ENCODE peak calls at places on chromosomes 1 and 21, in five cellular contexts. K is A549, Q is H1, J is K562, C is HepG2. O is an unnamed sample.
A peak's percentile ranks its signal among the peaks of the same experiment; 100 is the strongest.

GRCh38 chr1:165911609-165912281 is 84.3 kb downstream of the UCK2 start:
- DNase-seq in C (no peak), K (no peak), J (no peak), Q (no peak), O (no peak)

GRCh38 chr1:2971609-2972008 is 49.7 kb upstream of the ACTRT2 start:
- DNase-seq in K (no peak), J (no peak), C (no peak), Q (no peak), O (no peak)

GRCh38 chr1:29113407-29114117 is 10.1 kb downstream of the TMEM200B start:
- DNase-seq in Q (no peak), K (no peak), J (no peak), C (no peak), O (no peak)

GRCh38 chr21:45447821-45448220 is 42.9 kb downstream of the COL18A1 start:
- DNase-seq in K (no peak), Q (no peak), J (no peak), C (no peak), O (no peak)

GRCh38 chr1:226638001-226638601 is 89.5 kb downstream of the STUM start:
- DNase-seq in C (no peak), J (no peak), Q (no peak), K (no peak), O (no peak)

GRCh38 chr1:9413877-9414213 is 121.2 kb downstream of the SPSB1 start:
- DNase-seq in K (no peak), Q (no peak), J (no peak), C (no peak), O (peak; percentile 76)

GRCh38 chr21:38140192-38140905 is 116.4 kb upstream of the KCNJ15 start:
- DNase-seq in Q (no peak), J (no peak), K (peak; percentile 92), C (no peak), O (peak; percentile 34)

GRCh38 chr21:24895885-24896734 is 711.2 kb downstream of the MRPL39 start:
- DNase-seq in K (no peak), J (no peak), Q (no peak), C (no peak), O (no peak)

GRCh38 chr1:156845055-156845952 is 13.6 kb downstream of the INSRR start:
- DNase-seq in Q (no peak), K (no peak), J (peak; percentile 86), C (no peak), O (no peak)

GRCh38 chr1:20701446-20701845 is 16.4 kb downstream of the KIF17 start:
- DNase-seq in K (no peak), C (no peak), J (no peak), Q (no peak), O (no peak)

GRCh38 chr1:39470040-39470439 is 21.4 kb upstream of the BMP8A start:
- DNase-seq in Q (no peak), K (no peak), C (no peak), J (no peak), O (no peak)

GRCh38 chr1:44721521-44722361 is 9.2 kb downstream of the RNU5D-1 start:
- DNase-seq in C (peak; percentile 95), Q (no peak), J (peak; percentile 92), K (peak; percentile 95), O (no peak)
- TF ChIP-seq POLR2A in C (peak; percentile 100), Q (peak; percentile 100), J (peak; percentile 100), K (peak; percentile 100), O (peak; percentile 99)

DNA sequence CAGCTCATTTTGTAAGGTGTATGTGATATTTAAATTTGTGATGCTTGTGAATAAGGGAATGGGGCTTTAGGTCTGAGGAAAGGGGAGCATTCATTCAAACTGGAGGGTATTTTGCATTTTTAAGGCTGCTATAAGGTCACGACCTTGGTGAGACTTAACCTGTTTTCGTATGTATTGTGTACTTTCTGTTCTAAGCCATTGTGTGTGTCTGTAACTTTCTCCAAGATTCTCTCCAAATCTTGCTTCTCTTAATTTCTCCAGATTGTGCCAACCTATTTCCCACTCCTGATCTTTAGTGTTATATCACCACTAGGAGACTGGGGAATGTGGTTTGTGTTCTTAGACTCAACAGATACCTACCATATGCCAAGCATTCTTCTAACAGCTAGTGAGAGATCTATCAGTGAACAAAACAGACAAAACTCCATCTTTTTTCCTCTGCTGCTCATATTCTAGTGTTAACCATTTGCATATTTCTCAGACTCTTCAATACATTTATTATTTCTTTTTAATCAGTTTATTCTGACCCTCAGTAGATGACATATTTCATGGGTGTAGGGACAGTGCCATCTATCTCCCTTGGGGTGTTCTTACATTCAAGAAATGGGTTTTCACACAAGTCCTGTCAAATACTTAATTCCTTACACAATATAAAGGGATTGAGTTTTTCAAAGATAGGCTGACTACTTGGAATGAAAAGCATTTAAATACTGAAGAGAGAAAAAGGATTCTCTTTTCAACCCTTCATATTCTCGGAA is 27.5 kb downstream of the ATP1B1 start:
- DNase-seq in J (no peak), C (no peak), Q (no peak), K (peak; percentile 37), O (no peak)
- TF ChIP-seq JUN in J (no peak), C (no peak), Q (no peak), K (no peak), O (no peak)

GRCh38 chr1:152756872-152757271 is 953 bp upstream of the KPRP start:
- DNase-seq in C (no peak), Q (no peak), K (no peak), J (no peak), O (no peak)
- H3K9me3 ChIP-seq in C (no peaks in the 10 kb centered on the region), Q (peaks cover 88% of the 10 kb centered on the region), K (no peaks in the 10 kb centered on the region), J (no peaks in the 10 kb centered on the region), O (no peaks in the 10 kb centered on the region)

GRCh38 chr1:201946224-201946908 is at the start of gene LMOD1:
- DNase-seq in J (peak; percentile 65), K (no peak), C (peak; percentile 52), Q (peak; percentile 74), O (peak; percentile 83)
- TF ChIP-seq POLR2A in J (peak; percentile 37), K (no peak), C (no peak), Q (no peak), O (no peak)

GRCh38 chr1:177645491-177645890 is 324.4 kb downstream of the SEC16B start:
- DNase-seq in Q (no peak), J (no peak), C (no peak), K (no peak), O (no peak)
- TF ChIP-seq JUN in Q (no peak), J (no peak), C (no peak), K (no peak), O (no peak)

GRCh38 chr21:34166468-34166867 is 93.1 kb downstream of the MRPS6 start:
- DNase-seq in K (peak; percentile 4), J (no peak), C (no peak), Q (no peak), O (no peak)
- H3K9me3 ChIP-seq in K (peaks cover 21% of the 10 kb centered on the region), J (peaks cover 17% of the 10 kb centered on the region), C (peaks cover 47% of the 10 kb centered on the region), Q (peaks cover 43% of the 10 kb centered on the region), O (peaks cover 4% of the 10 kb centered on the region)

DNA sequence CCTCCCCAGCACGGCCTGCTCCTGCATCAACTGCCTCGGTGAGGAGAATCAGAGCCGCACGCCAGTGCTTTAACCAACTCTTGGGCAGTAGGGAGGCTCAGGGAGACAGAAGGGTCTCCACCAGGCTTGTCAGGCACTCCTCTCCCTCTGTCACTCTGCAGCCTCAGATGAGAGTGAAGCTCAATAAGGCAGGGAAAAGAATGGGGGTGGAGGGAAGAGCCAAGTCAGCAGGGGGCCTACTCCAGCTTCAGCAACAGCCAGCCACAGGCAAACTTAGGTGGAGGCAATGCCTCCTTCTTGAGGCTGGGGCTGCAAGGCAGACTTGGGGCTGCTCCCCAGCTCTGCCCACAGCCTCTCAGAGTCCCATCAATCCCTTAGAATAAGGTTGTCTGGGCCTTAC is 51.8 kb upstream of the A3GALT2 start:
- DNase-seq in K (no peak), Q (no peak), C (no peak), J (no peak), O (no peak)
- TF ChIP-seq POLR2A in K (no peak), Q (no peak), C (no peak), J (no peak), O (no peak)

GRCh38 chr1:10424034-10424433 is 6.2 kb upstream of the CENPS start:
- DNase-seq in Q (no peak), J (no peak), C (no peak), K (peak; percentile 77), O (no peak)

GRCh38 chr1:10415211-10415930 is 14.9 kb upstream of the CENPS start:
- DNase-seq in C (peak; percentile 24), K (peak; percentile 96), Q (no peak), J (peak; percentile 72), O (peak; percentile 84)

GRCh38 chr1:10424651-10425050 is 5.6 kb upstream of the CENPS start:
- DNase-seq in J (no peak), K (no peak), C (no peak), Q (no peak), O (no peak)

GRCh38 chr1:10421637-10422036 is 8.6 kb upstream of the CENPS start:
- DNase-seq in K (no peak), Q (no peak), J (no peak), C (no peak), O (no peak)

DNA sequence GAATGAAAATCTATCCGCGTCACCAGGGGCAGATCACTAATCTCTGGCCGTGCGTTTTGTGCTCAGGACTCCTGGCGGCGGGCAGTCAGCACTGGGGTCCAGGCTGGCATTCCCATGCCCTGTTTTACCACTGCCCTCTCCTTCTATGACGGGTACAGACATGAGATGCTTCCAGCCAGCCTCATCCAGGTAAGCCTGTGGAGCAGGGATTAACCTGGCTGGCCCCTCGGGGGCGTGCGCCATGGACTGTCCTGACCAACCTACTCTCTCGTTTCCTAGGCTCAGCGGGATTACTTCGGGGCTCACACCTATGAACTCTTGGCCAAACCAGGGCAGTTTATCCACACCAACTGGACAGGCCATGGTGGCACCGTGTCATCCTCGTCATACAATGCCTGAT is 10.9 kb upstream of the CENPS start:
- DNase-seq in K (no peak), J (no peak), C (no peak), Q (no peak), O (no peak)
- TF ChIP-seq JUN in K (no peak), J (no peak), C (no peak), Q (no peak), O (no peak)

GRCh38 chr1:247165674-247166073 is 6.1 kb downstream of the ZNF124 start:
- DNase-seq in K (no peak), Q (no peak), J (no peak), C (no peak), O (no peak)

DNA sequence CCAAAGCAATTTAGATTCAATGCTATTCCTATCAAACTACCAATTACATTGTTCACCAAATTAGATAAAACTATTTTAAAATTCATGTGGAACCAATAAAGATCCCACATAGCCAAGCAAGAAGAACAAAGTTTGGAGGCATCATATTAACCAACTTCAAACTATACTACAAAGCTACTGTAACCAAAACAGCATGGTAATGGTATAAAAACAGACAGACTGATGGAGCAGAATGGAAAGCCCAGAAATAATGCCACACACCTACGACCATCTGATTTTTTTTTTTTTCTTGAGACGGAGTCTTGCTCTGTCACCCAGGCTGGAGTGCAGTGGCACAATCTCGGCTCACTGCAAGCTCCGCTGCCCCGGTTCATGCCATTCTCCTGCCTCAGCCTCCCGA is 7.1 kb downstream of the ZNF124 start:
- DNase-seq in J (no peak), C (no peak), K (no peak), Q (no peak), O (no peak)
- H3K9me3 ChIP-seq in J (peaks cover 15% of the 10 kb centered on the region), C (peaks cover 51% of the 10 kb centered on the region), K (peaks cover 91% of the 10 kb centered on the region), Q (peaks cover 13% of the 10 kb centered on the region), O (no peaks in the 10 kb centered on the region)

GRCh38 chr1:109910123-109910962 is at the start of gene CSF1:
- DNase-seq in J (peak; percentile 92), Q (no peak), K (peak; percentile 78), C (no peak), O (peak; percentile 77)
- TF ChIP-seq POLR2A in J (peak; percentile 60), Q (no peak), K (no peak), C (no peak), O (no peak)

O was measured in endothelial cell of umbilical vein.